ENCODE peak calls at places on chromosomes 7 and 10, in six cellular contexts. One of them, this sample, is unnamed.

GRCh38 chr10:13555884-13556529 is 27.2 kb upstream of the BEND7 start:
- DNase-seq in neural progenitor cell: peak
- DNase-seq in left ventricle myocardium inferior: no peak
- DNase-seq in uterus: no peak
- DNase-seq in AG10803: no peak
- DNase-seq in astrocyte of the spinal cord: no peak
- DNase-seq in this sample: no peak

GRCh38 chr10:21724695-21725371 is 190.8 kb downstream of the MLLT10 start:
- DNase-seq in neural progenitor cell: peak
- DNase-seq in left ventricle myocardium inferior: peak
- DNase-seq in uterus: peak
- DNase-seq in AG10803: peak
- DNase-seq in astrocyte of the spinal cord: peak
- DNase-seq in this sample: peak

GRCh38 chr7:75727881-75728592 is 10.7 kb downstream of the HIP1 start:
- DNase-seq in neural progenitor cell: no peak
- DNase-seq in left ventricle myocardium inferior: peak
- DNase-seq in uterus: peak
- DNase-seq in AG10803: peak
- DNase-seq in astrocyte of the spinal cord: peak
- DNase-seq in this sample: no peak

GRCh38 chr7:112081778-112082177 is 124.4 kb downstream of the DOCK4 start:
- DNase-seq in neural progenitor cell: no peak
- DNase-seq in left ventricle myocardium inferior: no peak
- DNase-seq in uterus: no peak
- DNase-seq in AG10803: no peak
- DNase-seq in astrocyte of the spinal cord: no peak
- DNase-seq in this sample: peak

GRCh38 chr10:63707254-63707910 is 186.2 kb downstream of the REEP3 start:
- DNase-seq in neural progenitor cell: no peak
- DNase-seq in left ventricle myocardium inferior: no peak
- DNase-seq in uterus: no peak
- DNase-seq in AG10803: peak
- DNase-seq in astrocyte of the spinal cord: peak
- DNase-seq in this sample: peak

GRCh38 chr7:5425507-5426225 is 2.0 kb upstream of the TNRC18 start:
- DNase-seq in neural progenitor cell: peak
- DNase-seq in left ventricle myocardium inferior: peak
- DNase-seq in uterus: peak
- DNase-seq in AG10803: peak
- DNase-seq in astrocyte of the spinal cord: peak
- DNase-seq in this sample: peak

GRCh38 chr10:21135396-21135973 is 238.4 kb upstream of the NEBL start:
- DNase-seq in neural progenitor cell: no peak
- DNase-seq in left ventricle myocardium inferior: no peak
- DNase-seq in uterus: no peak
- DNase-seq in AG10803: no peak
- DNase-seq in astrocyte of the spinal cord: no peak
- DNase-seq in this sample: no peak

GRCh38 chr10:62512732-62513475 is 138.7 kb downstream of the ZNF365 start:
- DNase-seq in neural progenitor cell: no peak
- DNase-seq in left ventricle myocardium inferior: no peak
- DNase-seq in uterus: no peak
- DNase-seq in AG10803: peak
- DNase-seq in astrocyte of the spinal cord: no peak
- DNase-seq in this sample: no peak

GRCh38 chr7:73382938-73383503 is 50.6 kb upstream of the FZD9 start:
- DNase-seq in neural progenitor cell: no peak
- DNase-seq in left ventricle myocardium inferior: no peak
- DNase-seq in uterus: no peak
- DNase-seq in AG10803: no peak
- DNase-seq in astrocyte of the spinal cord: no peak
- DNase-seq in this sample: no peak

GRCh38 chr7:43112941-43113621 is 634 bp downstream of the HECW1 start:
- DNase-seq in neural progenitor cell: peak
- DNase-seq in left ventricle myocardium inferior: peak
- DNase-seq in uterus: peak
- DNase-seq in AG10803: peak
- DNase-seq in astrocyte of the spinal cord: peak
- DNase-seq in this sample: no peak

GRCh38 chr10:16777473-16778370 is 39.5 kb downstream of the RSU1 start:
- DNase-seq in neural progenitor cell: peak
- DNase-seq in left ventricle myocardium inferior: no peak
- DNase-seq in uterus: peak
- DNase-seq in AG10803: peak
- DNase-seq in astrocyte of the spinal cord: peak
- DNase-seq in this sample: no peak

GRCh38 chr7:37833107-37833817 is 15.1 kb upstream of the NME8 start:
- DNase-seq in neural progenitor cell: peak
- DNase-seq in left ventricle myocardium inferior: no peak
- DNase-seq in uterus: peak
- DNase-seq in AG10803: peak
- DNase-seq in astrocyte of the spinal cord: peak
- DNase-seq in this sample: no peak

GRCh38 chr7:80273327-80273726 is 138.7 kb downstream of the GNAI1 start:
- DNase-seq in neural progenitor cell: no peak
- DNase-seq in left ventricle myocardium inferior: no peak
- DNase-seq in uterus: no peak
- DNase-seq in AG10803: peak
- DNase-seq in astrocyte of the spinal cord: peak
- DNase-seq in this sample: no peak

GRCh38 chr10:84269773-84270172 is 24.9 kb downstream of the RGR start:
- DNase-seq in neural progenitor cell: no peak
- DNase-seq in left ventricle myocardium inferior: no peak
- DNase-seq in uterus: no peak
- DNase-seq in AG10803: peak
- DNase-seq in astrocyte of the spinal cord: peak
- DNase-seq in this sample: no peak

GRCh38 chr7:26515462-26515861 is 223.8 kb downstream of the SNX10 start:
- DNase-seq in neural progenitor cell: no peak
- DNase-seq in left ventricle myocardium inferior: no peak
- DNase-seq in uterus: peak
- DNase-seq in AG10803: no peak
- DNase-seq in astrocyte of the spinal cord: peak
- DNase-seq in this sample: no peak

GRCh38 chr10:76209135-76209534 is 777.7 kb downstream of the LRMDA start:
- DNase-seq in neural progenitor cell: no peak
- DNase-seq in left ventricle myocardium inferior: no peak
- DNase-seq in uterus: no peak
- DNase-seq in AG10803: no peak
- DNase-seq in astrocyte of the spinal cord: peak
- DNase-seq in this sample: no peak

GRCh38 chr7:98760201-98760651 is 109.6 kb downstream of the TMEM130 start:
- DNase-seq in neural progenitor cell: no peak
- DNase-seq in left ventricle myocardium inferior: no peak
- DNase-seq in uterus: no peak
- DNase-seq in AG10803: peak
- DNase-seq in astrocyte of the spinal cord: peak
- DNase-seq in this sample: no peak

GRCh38 chr10:30542001-30542861 is 87.3 kb downstream of the LYZL2 start:
- DNase-seq in neural progenitor cell: no peak
- DNase-seq in left ventricle myocardium inferior: no peak
- DNase-seq in uterus: no peak
- DNase-seq in AG10803: no peak
- DNase-seq in astrocyte of the spinal cord: no peak
- DNase-seq in this sample: no peak

GRCh38 chr10:24363070-24363469 is 154.1 kb downstream of the KIAA1217 start:
- DNase-seq in neural progenitor cell: no peak
- DNase-seq in left ventricle myocardium inferior: no peak
- DNase-seq in uterus: no peak
- DNase-seq in AG10803: peak
- DNase-seq in astrocyte of the spinal cord: peak
- DNase-seq in this sample: no peak

GRCh38 chr7:17402628-17403278 is 104.3 kb downstream of the AHR start:
- DNase-seq in neural progenitor cell: no peak
- DNase-seq in left ventricle myocardium inferior: no peak
- DNase-seq in uterus: no peak
- DNase-seq in AG10803: no peak
- DNase-seq in astrocyte of the spinal cord: no peak
- DNase-seq in this sample: no peak

GRCh38 chr7:88756806-88757205 is 2.7 kb upstream of the ZNF804B start:
- DNase-seq in neural progenitor cell: no peak
- DNase-seq in left ventricle myocardium inferior: no peak
- DNase-seq in uterus: no peak
- DNase-seq in AG10803: no peak
- DNase-seq in astrocyte of the spinal cord: no peak
- DNase-seq in this sample: no peak

GRCh38 chr7:41007351-41007751 is 695.5 kb downstream of the INHBA start:
- DNase-seq in neural progenitor cell: no peak
- DNase-seq in left ventricle myocardium inferior: no peak
- DNase-seq in uterus: no peak
- DNase-seq in AG10803: peak
- DNase-seq in astrocyte of the spinal cord: peak
- DNase-seq in this sample: no peak

GRCh38 chr7:151968357-151968756 is 12.1 kb downstream of the GALNTL5 start:
- DNase-seq in neural progenitor cell: no peak
- DNase-seq in left ventricle myocardium inferior: peak
- DNase-seq in uterus: no peak
- DNase-seq in AG10803: no peak
- DNase-seq in astrocyte of the spinal cord: no peak
- DNase-seq in this sample: no peak

DNA sequence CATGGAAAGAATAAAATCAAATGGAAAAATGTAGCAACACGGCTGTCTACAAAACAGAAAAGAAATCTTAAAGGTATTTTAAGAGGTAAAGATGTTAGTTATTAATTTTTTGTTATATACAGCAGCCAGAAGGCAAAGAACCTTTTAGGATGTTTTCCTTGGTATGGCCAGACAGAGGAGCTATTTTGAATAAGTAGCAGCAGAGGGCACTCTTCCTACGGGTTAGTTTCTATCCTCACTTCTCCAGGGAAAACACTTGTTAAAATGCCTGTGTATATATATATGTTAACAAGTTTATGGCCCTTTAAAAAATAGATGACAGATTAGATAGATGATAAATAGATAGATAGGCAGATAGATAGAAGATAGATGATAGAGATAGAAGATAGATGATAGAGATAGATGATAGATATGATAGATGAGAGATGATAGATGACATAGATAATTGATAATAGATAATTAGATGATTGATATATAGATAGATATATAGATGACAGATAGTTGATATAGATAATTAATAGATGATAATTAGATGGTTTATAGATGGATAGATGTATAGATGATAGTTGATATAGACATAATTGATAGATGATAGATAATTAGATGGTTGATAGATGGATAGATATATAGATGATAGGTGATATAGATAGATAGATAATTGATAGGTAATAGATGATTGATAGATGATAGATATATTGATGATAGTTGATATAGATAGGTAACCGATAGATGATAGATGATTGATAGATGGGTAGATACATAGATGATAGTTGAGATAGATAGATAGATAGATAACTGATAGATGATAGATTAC is 57.8 kb upstream of the WIPF3 start:
- DNase-seq in neural progenitor cell: peak
- DNase-seq in left ventricle myocardium inferior: no peak
- DNase-seq in uterus: no peak
- DNase-seq in AG10803: peak
- DNase-seq in astrocyte of the spinal cord: peak
- DNase-seq in this sample: no peak
- TF ChIP-seq CTCF in neural progenitor cell: peak
- TF ChIP-seq CTCF in left ventricle myocardium inferior: peak
- TF ChIP-seq CTCF in uterus: peak
- TF ChIP-seq CTCF in AG10803: peak
- TF ChIP-seq CTCF in astrocyte of the spinal cord: peak
- TF ChIP-seq CTCF in this sample: peak

DNA sequence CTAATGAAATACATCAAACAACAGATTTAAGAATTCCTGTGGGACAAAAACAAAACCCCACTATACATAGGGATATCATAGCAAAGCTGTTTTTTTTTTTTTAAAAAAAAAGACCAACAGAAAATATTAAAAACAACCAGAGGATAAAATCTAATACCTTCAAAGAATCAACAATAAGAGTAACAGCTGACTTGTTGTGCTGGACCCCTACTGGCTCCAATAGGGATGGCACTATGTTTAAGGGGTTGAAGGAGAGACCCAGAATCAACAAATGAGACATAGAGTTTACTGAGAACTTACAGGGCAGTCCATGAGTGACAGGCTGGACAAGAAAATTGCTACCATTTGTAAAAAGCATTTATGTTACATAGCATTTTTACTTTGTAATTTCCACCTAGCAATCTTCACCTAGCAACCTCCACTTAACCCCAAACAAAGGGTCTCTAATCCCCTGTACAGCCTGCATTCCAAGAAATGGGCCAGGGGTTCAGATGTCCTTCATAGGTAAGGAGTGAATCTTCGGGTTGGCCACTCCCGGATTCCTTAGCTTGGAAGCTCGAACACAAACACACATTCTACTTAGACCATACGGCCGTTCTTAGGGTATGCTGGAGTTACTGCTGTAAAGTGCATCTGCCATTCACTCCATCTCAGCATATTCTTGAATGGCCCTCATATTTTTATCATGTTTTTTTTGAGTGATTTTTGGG is 25.8 kb downstream of the ASZ1 start:
- DNase-seq in neural progenitor cell: peak
- DNase-seq in left ventricle myocardium inferior: no peak
- DNase-seq in uterus: no peak
- DNase-seq in AG10803: no peak
- DNase-seq in astrocyte of the spinal cord: no peak
- DNase-seq in this sample: no peak
- TF ChIP-seq CTCF in neural progenitor cell: peak
- TF ChIP-seq CTCF in left ventricle myocardium inferior: no peak
- TF ChIP-seq CTCF in uterus: no peak
- TF ChIP-seq CTCF in AG10803: peak
- TF ChIP-seq CTCF in astrocyte of the spinal cord: peak
- TF ChIP-seq CTCF in this sample: no peak

DNA sequence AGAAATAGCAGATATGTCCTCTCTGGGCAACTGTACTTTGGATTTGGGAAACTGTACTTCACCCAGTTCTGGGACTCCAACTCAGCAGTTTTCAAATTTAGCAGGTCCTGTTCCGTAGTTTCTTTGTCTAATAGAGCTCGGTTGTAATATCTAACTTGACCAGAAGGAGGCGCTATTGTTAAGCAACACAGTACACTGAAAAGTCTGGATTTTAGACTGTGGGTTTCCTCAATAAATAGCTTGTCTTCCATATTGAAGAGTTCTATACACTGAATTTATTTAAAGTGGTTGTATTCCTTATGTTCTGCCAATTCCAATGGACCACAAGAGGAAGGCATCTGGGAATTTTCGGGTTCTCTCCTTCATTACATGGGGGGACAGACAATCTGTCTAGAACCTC is 39.8 kb downstream of the ELFN1 start:
- DNase-seq in neural progenitor cell: no peak
- DNase-seq in left ventricle myocardium inferior: no peak
- DNase-seq in uterus: no peak
- DNase-seq in AG10803: no peak
- DNase-seq in astrocyte of the spinal cord: no peak
- DNase-seq in this sample: no peak
- TF ChIP-seq CTCF in neural progenitor cell: peak
- TF ChIP-seq CTCF in left ventricle myocardium inferior: peak
- TF ChIP-seq CTCF in uterus: no peak
- TF ChIP-seq CTCF in AG10803: peak
- TF ChIP-seq CTCF in astrocyte of the spinal cord: peak
- TF ChIP-seq CTCF in this sample: no peak

DNA sequence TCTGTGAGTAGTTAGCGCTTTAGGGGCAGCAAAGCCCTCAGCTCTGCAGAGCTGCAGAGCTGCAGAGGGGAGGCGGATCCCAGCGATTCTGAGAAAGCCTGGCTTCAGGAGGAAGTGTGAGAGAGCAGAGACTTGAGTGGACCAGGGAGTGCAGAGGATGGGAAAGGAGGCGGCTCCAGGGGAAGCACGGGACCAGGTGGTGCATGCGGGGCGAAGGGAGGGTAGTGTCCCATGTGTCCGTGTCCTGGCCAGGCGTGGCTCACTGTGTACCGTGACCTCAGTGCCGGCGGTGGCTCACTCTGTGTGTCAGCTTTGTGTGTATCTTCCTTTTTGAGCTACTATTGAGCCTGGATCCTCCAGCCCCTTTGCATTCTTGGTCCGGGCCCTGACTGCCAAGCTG is 250.8 kb upstream of the PITRM1 start:
- DNase-seq in neural progenitor cell: no peak
- DNase-seq in left ventricle myocardium inferior: no peak
- DNase-seq in uterus: no peak
- DNase-seq in AG10803: no peak
- DNase-seq in astrocyte of the spinal cord: no peak
- DNase-seq in this sample: no peak
- TF ChIP-seq CTCF in neural progenitor cell: no peak
- TF ChIP-seq CTCF in left ventricle myocardium inferior: no peak
- TF ChIP-seq CTCF in uterus: no peak
- TF ChIP-seq CTCF in AG10803: no peak
- TF ChIP-seq CTCF in astrocyte of the spinal cord: no peak
- TF ChIP-seq CTCF in this sample: no peak

This sample was measured in gastrocnemius medialis.